ENCODE peak calls at places on chromosomes 1 and 21, in eight cellular contexts. Y, D, Z, S, V, M, X and J are unnamed samples.

GRCh38 chr21:42414928-42415769 is 11.4 kb downstream of the UBASH3A start:
- DNase-seq in Y (no peak), D (no peak), Z (no peak), S (no peak), V (no peak), M (peak), X (no peak), J (peak)

GRCh38 chr1:33985166-33985565 is 121.3 kb downstream of the HMGB4 start:
- DNase-seq in Y (no peak), D (no peak), Z (no peak), S (peak), V (no peak), M (no peak), X (no peak), J (peak)

GRCh38 chr1:26031196-26031902 is 9.8 kb downstream of the EXTL1 start:
- DNase-seq in Y (no peak), D (no peak), Z (no peak), S (peak), V (no peak), M (no peak), X (no peak), J (no peak)

GRCh38 chr1:232457607-232458006 is 172.3 kb downstream of the SIPA1L2 start:
- DNase-seq in Y (no peak), D (no peak), Z (no peak), S (no peak), V (no peak), M (no peak), X (no peak), J (no peak)

GRCh38 chr21:44458971-44459711 is 3.8 kb downstream of the LRRC3 start:
- DNase-seq in Y (no peak), D (no peak), Z (peak), S (no peak), V (peak), M (no peak), X (no peak), J (no peak)

GRCh38 chr1:214666674-214667073 is 63.7 kb downstream of the CENPF start:
- DNase-seq in Y (no peak), D (no peak), Z (no peak), S (no peak), V (no peak), M (no peak), X (no peak), J (no peak)

GRCh38 chr21:46253610-46254124 is 25.1 kb upstream of the LSS start:
- DNase-seq in Y (no peak), D (no peak), Z (no peak), S (no peak), V (no peak), M (no peak), X (no peak), J (no peak)

GRCh38 chr1:67144696-67145095 is 9.9 kb upstream of the C1orf141 start:
- DNase-seq in Y (no peak), D (no peak), Z (no peak), S (no peak), V (no peak), M (no peak), X (no peak), J (no peak)

GRCh38 chr1:93446837-93447451 is 974 bp upstream of the FNBP1L start:
- DNase-seq in Y (no peak), D (peak), Z (no peak), S (no peak), V (peak), M (no peak), X (no peak), J (no peak)

GRCh38 chr1:36384542-36385409 is 948 bp downstream of the STK40 start:
- DNase-seq in Y (peak), D (peak), Z (peak), S (peak), V (peak), M (peak), X (no peak), J (no peak)

GRCh38 chr1:19780267-19780877 is 19.3 kb downstream of the TMCO4 start:
- DNase-seq in Y (no peak), D (no peak), Z (no peak), S (no peak), V (no peak), M (no peak), X (no peak), J (no peak)

DNA sequence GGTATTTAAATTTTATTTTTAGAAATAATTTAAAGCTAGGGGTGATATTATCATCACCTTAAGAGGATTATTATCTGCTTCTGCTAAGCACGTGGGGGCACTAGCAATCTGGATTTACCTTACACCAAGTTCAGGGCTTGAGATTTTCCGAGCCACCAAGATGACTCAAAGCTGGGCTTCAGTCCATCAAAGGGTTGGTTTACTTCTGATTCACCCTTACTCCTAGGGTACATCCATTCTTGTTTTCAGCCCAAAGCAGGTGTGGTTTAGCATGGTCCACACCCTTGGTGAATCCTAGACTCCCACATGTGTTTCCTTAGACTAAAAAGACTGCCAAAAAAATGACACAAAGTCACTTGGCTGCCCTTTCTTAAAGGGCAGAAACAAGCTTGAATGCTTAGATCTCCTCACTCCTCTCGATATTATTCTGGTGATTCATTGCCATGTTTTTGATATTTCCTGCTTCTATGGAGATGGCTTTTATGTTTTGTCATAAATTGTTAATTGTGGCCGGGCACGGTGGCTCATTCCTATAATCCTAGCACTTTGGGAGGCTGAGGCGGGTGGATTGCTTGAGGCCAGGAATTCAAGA is 9.8 kb upstream of the PRSS38 start:
- DNase-seq in Y (no peak), D (no peak), Z (no peak), S (peak), V (no peak), M (no peak), X (peak), J (peak)
- TF ChIP-seq CTCF in Y (no peak), D (no peak), Z (no peak), S (no peak), V (no peak), M (no peak), X (no peak), J (no peak)

GRCh38 chr21:34836103-34836932 is 167.5 kb downstream of the CLIC6 start:
- DNase-seq in Y (peak), D (peak), Z (no peak), S (peak), V (no peak), M (peak), X (peak), J (peak)
- H3K4me3 ChIP-seq in Y (peak), D (no peak), Z (no peak), S (no peak), V (no peak), M (no peak), X (peak), J (peak)

GRCh38 chr21:16454371-16454770 is 724.6 kb downstream of the USP25 start:
- DNase-seq in Y (no peak), D (no peak), Z (no peak), S (peak), V (no peak), M (no peak), X (no peak), J (no peak)
- TF ChIP-seq CTCF in Y (no peak), D (no peak), Z (peak), S (peak), V (no peak), M (peak), X (peak), J (peak)

DNA sequence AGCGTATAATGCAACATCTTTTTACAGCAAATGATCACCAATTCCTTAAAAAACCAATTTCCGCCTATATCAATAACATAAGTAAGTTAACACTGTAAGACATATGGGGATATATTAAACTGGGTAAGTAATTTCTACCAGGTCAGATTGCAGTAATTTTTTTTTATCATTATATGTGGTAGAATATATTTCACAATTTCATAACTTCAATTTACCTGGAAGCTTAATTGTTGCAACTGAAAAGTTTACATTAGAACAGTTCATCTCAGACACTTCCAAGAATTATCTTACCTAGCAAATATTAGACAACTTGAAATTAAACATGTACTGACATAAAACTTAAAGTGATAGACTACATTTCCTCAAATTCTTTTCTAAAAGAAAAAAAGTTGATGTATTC is 51.9 kb upstream of the ASPM start:
- DNase-seq in Y (no peak), D (no peak), Z (no peak), S (no peak), V (no peak), M (no peak), X (no peak), J (no peak)
- H3K4me3 ChIP-seq in Y (peak), D (no peak), Z (peak), S (peak), V (no peak), M (no peak), X (peak), J (peak)

DNA sequence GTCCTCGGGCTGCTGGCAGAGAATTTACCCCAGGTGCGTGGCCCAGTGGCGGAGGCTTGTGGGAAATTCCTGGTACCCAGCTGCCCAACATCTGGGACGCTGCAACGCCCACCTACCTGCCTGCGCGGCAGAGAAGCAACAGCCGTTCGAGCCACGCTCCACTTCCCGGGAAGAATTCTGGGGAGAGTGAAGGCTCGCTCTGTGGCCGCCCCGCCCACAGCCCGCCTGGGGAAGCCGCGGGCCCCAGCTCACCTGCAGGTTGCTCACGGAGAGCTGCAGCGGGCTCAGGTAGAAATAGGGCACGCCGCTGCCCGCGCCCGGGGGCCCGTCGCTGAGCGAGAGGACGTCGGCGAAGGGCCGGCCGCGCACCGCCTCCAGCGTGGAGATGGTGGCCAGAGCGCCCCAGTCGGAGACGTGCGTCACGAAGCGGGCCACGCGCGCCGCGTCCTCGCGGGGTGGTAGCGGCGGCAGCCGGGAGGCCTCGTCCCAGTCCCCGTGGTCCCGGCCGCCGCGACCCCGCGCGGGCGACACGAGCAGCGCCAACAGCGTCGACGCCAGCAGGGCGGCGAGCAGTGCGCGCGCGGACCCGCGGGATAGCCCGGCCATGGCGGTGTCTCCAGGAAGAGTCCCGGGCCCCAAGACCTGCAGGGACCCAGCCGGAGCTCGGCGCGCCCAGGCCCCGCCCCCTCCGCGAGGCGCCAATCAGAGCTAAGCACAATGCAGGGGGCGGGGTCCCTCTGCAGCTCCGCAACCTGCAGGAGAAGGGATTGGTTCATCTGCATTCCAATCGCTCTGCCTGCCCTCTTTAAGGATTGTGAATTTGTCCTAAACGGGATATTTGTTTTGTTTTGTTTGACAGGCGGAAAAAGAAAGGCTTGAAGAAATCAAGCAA is at the start of gene CREG1:
- DNase-seq in Y (peak), D (peak), Z (peak), S (peak), V (peak), M (peak), X (no peak), J (peak)
- TF ChIP-seq CTCF in Y (no peak), D (no peak), Z (no peak), S (no peak), V (no peak), M (no peak), X (no peak), J (no peak)

DNA sequence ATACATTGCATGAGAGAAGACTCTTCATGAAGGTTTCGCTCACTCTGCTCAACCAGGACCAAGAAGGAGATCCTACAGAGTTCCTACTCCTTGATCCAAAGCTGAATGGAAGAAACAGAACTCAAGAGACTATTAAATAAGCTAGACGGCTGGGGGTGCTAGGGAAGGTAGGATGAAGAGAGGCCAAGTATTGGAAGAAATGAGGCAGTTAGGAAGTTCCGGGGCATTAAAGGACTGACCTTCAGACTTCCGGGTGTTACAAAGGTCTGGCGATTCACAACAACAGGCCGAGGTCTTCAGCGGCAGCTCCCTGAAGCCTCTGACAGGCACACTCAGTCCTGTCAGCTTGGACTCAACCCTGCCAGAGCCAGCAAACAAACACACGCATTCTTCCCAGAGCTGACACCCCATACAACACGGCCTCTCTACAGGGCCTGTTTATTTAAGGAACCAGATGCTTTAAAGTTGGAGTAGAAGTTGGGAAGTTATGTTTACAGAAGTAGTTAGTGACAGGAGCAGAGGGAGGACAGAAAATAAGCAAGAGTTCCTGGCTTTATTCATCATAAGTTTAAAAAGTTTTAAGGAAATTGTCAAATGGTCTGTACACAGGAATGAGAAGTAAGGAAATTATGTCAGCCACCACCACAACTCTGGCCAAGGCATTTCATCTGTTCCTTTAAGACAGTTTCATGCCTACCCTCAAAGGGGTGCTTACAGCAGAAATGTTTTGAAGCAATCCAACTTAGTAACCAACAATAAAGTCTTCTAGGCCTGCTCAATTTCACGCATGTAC is 4.7 kb downstream of the SORT1 start:
- DNase-seq in Y (peak), D (peak), Z (peak), S (peak), V (peak), M (peak), X (no peak), J (peak)
- H3K4me3 ChIP-seq in Y (peak), D (no peak), Z (peak), S (peak), V (no peak), M (no peak), X (peak), J (peak)